ENCODE peak calls at places on chromosomes 3 and 15, in ten cellular contexts. E, C, O, F, N, G, A, B, K and S are unnamed samples.

GRCh38 chr15:42060477-42060763 is 33.9 kb downstream of the PLA2G4D start:
- DNase-seq in E (no peak), C (no peak), O (no peak), F (no peak), N (no peak), G (no peak), A (no peak), B (no peak), K (peak), S (no peak)

GRCh38 chr3:114498779-114499370 is 205.0 kb downstream of the TIGIT start:
- DNase-seq in E (no peak), C (peak), O (no peak), F (no peak), N (no peak), G (peak), A (peak), B (peak), K (no peak), S (no peak)

GRCh38 chr3:125322166-125322565 is 53.0 kb downstream of the ZNF148 start:
- DNase-seq in E (no peak), C (no peak), O (no peak), F (no peak), N (no peak), G (peak), A (peak), B (no peak), K (no peak), S (no peak)

GRCh38 chr15:65762914-65763787 is 28.9 kb downstream of the DENND4A start:
- DNase-seq in E (no peak), C (no peak), O (no peak), F (no peak), N (no peak), G (no peak), A (no peak), B (no peak), K (no peak), S (no peak)

GRCh38 chr15:90648137-90649070 is 68.7 kb upstream of the BLM start:
- DNase-seq in E (no peak), C (peak), O (peak), F (peak), N (peak), G (peak), A (peak), B (peak), K (peak), S (peak)

GRCh38 chr15:38699633-38700230 is 135.1 kb upstream of the RASGRP1 start:
- DNase-seq in E (peak), C (peak), O (peak), F (peak), N (peak), G (peak), A (peak), B (peak), K (peak), S (peak)

GRCh38 chr15:80072285-80072684 is 12.8 kb downstream of the ZFAND6 start:
- DNase-seq in E (no peak), C (peak), O (no peak), F (no peak), N (peak), G (peak), A (peak), B (peak), K (no peak), S (peak)

GRCh38 chr3:172287811-172288477 is 160.3 kb downstream of the GHSR start:
- DNase-seq in E (no peak), C (no peak), O (no peak), F (no peak), N (no peak), G (no peak), A (peak), B (no peak), K (no peak), S (no peak)

GRCh38 chr15:48426047-48426446 is 94.8 kb downstream of the DUT start:
- DNase-seq in E (no peak), C (no peak), O (no peak), F (no peak), N (no peak), G (peak), A (no peak), B (no peak), K (no peak), S (no peak)

GRCh38 chr3:38102073-38102844 is 34.7 kb downstream of the ACAA1 start:
- DNase-seq in E (no peak), C (no peak), O (no peak), F (no peak), N (no peak), G (no peak), A (no peak), B (no peak), K (no peak), S (no peak)

GRCh38 chr3:12932754-12933153 is 91.4 kb upstream of the RPL32 start:
- DNase-seq in E (no peak), C (no peak), O (no peak), F (no peak), N (no peak), G (no peak), A (no peak), B (no peak), K (no peak), S (no peak)

GRCh38 chr3:73832426-73832825 is 207.7 kb upstream of the PDZRN3 start:
- DNase-seq in E (no peak), C (no peak), O (no peak), F (no peak), N (no peak), G (no peak), A (no peak), B (no peak), K (no peak), S (no peak)